ENCODE peak calls at places on chromosomes 4 and X, in seven cellular contexts. X, G, Y, R, I, U and Q are unnamed samples.

GRCh38 chr4:37847311-37847710 is 20.8 kb downstream of the PGM2 start:
- DNase-seq in X (no peak), G (no peak), Y (no peak), R (no peak), I (no peak), U (no peak), Q (no peak)

GRCh38 chr4:123984881-123985280 is 588.3 kb downstream of the SPRY1 start:
- DNase-seq in X (no peak), G (no peak), Y (no peak), R (no peak), I (no peak), U (no peak), Q (no peak)

GRCh38 chr4:126827669-126828068 is 805.1 kb upstream of the INTU start:
- DNase-seq in X (no peak), G (no peak), Y (no peak), R (no peak), I (no peak), U (no peak), Q (no peak)

GRCh38 chr4:82903737-82904136 is 3.2 kb downstream of the THAP9 start:
- DNase-seq in X (no peak), G (no peak), Y (no peak), R (no peak), I (no peak), U (no peak), Q (no peak)

GRCh38 chrX:118688935-118689334 is 38.5 kb upstream of the IL13RA1 start:
- DNase-seq in X (no peak), G (no peak), Y (no peak), R (no peak), I (no peak), U (no peak), Q (no peak)

GRCh38 chrX:78997870-78998558 is 52.8 kb downstream of the P2RY10 start:
- DNase-seq in X (no peak), G (no peak), Y (no peak), R (no peak), I (no peak), U (no peak), Q (no peak)

GRCh38 chr4:72390409-72390808 is 178.6 kb downstream of the ADAMTS3 start:
- DNase-seq in X (peak; percentile 67), G (no peak), Y (no peak), R (no peak), I (no peak), U (no peak), Q (no peak)

GRCh38 chrX:45748443-45748842 is 547.8 kb upstream of the DIPK2B start:
- DNase-seq in X (no peak), G (no peak), Y (no peak), R (no peak), I (no peak), U (no peak), Q (no peak)

GRCh38 chrX:136823175-136823574 is 42.4 kb upstream of the ARHGEF6 start:
- DNase-seq in X (peak; percentile 54), G (no peak), Y (no peak), R (no peak), I (no peak), U (no peak), Q (no peak)

GRCh38 chr4:16443504-16444088 is 217.3 kb upstream of the TAPT1 start:
- DNase-seq in X (peak; percentile 52), G (peak; percentile 26), Y (no peak), R (peak; percentile 51), I (peak; percentile 65), U (peak; percentile 41), Q (no peak)

GRCh38 chr4:155371432-155372043 is 5.2 kb downstream of the MAP9 start:
- DNase-seq in X (peak; percentile 21), G (no peak), Y (no peak), R (peak; percentile 24), I (peak; percentile 55), U (peak; percentile 47), Q (no peak)

GRCh38 chrX:8913665-8914409 is 112.7 kb upstream of the FAM9A start:
- DNase-seq in X (peak; percentile 47), G (no peak), Y (no peak), R (no peak), I (peak; percentile 65), U (peak; percentile 47), Q (no peak)

GRCh38 chr4:127747883-127748282 is 17.7 kb downstream of the SLC25A31 start:
- DNase-seq in X (no peak), G (no peak), Y (no peak), R (no peak), I (no peak), U (no peak), Q (no peak)

GRCh38 chr4:168880087-168880675 is 129.9 kb downstream of the CBR4 start:
- DNase-seq in X (peak; percentile 56), G (no peak), Y (no peak), R (no peak), I (peak; percentile 63), U (peak; percentile 56), Q (no peak)

GRCh38 chr4:56909083-56909981 is 1.6 kb downstream of the REST start:
- DNase-seq in X (peak; percentile 52), G (peak; percentile 58), Y (peak; percentile 46), R (peak; percentile 75), I (peak; percentile 76), U (peak; percentile 70), Q (no peak)

GRCh38 chr4:98352403-98352802 is 91.2 kb downstream of the RAP1GDS1 start:
- DNase-seq in X (no peak), G (no peak), Y (no peak), R (no peak), I (no peak), U (no peak), Q (no peak)

GRCh38 chr4:39514888-39515401 is 12.3 kb downstream of the UGDH start:
- DNase-seq in X (peak; percentile 66), G (no peak), Y (no peak), R (no peak), I (no peak), U (peak; percentile 48), Q (no peak)

GRCh38 chr4:54586343-54586953 is 71.3 kb upstream of the KIT start:
- DNase-seq in X (peak; percentile 70), G (no peak), Y (no peak), R (no peak), I (peak; percentile 7), U (peak; percentile 88), Q (no peak)

GRCh38 chrX:15349046-15349445 is 13.7 kb upstream of the PIGA start:
- DNase-seq in X (peak; percentile 73), G (peak; percentile 46), Y (peak; percentile 51), R (peak; percentile 75), I (peak; percentile 77), U (peak; percentile 62), Q (no peak)

DNA sequence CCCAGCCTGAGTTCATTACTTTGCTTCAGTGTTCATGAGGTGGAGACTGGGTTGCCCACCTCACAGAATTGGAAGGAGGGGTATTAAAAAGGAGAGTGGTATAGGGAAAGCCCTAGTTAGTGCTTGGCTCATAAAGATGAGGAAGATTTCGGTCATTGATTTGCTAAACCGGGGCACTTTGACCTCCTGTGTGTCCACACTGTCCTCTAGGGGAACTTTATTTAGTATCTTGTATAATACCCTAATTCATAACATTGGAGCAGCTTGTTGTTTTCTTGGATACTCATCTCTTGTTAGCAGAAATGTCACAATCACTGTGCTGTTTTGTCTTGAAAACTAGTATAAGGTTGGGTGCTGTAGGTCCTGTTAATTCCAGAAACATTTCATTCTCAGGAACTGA is 49.8 kb downstream of the GYG2 start:
- DNase-seq in X (no peak), G (no peak), Y (no peak), R (no peak), I (no peak), U (no peak), Q (no peak)
- H3K4ac ChIP-seq in X (no peak overlapping the region), G (no peak overlapping the region), Y (no peak overlapping the region), R (no peak overlapping the region), I (no peak overlapping the region), U (no peak overlapping the region), Q (no peak overlapping the region)

DNA sequence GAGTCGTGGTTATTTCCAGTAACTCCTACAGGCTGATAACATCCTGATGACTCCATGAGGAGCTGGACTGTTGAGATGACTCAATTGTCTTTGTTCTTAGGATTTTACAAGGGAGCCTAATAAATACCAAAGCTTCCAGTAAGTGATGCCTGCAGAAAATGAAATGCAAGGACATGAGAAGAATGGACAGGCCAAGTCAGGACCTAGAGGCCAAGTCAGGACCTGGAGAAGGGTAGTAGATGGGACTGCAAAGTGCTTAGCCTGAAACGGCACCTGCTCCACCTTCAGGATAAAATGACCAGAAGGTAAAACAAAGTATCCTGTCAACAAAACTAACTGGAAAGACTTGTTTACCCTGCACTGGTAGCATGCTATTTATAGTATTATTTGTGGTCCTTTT is 6.4 kb upstream of the SLC10A6 start:
- DNase-seq in X (peak; percentile 81), G (no peak), Y (no peak), R (no peak), I (peak; percentile 92), U (peak; percentile 71), Q (no peak)
- H3K4ac ChIP-seq in X (peak overlapping the region; percentile 34), G (no peak overlapping the region), Y (no peak overlapping the region), R (no peak overlapping the region), I (no peak overlapping the region), U (no peak overlapping the region), Q (no peak overlapping the region)

GRCh38 chrX:150752124-150752523 is 58.9 kb downstream of the MTMR1 start:
- DNase-seq in X (peak; percentile 19), G (no peak), Y (no peak), R (no peak), I (no peak), U (no peak), Q (no peak)
- H3K4ac ChIP-seq in X (no peak overlapping the region), G (no peak overlapping the region), Y (no peak overlapping the region), R (no peak overlapping the region), I (no peak overlapping the region), U (no peak overlapping the region), Q (no peak overlapping the region)

GRCh38 chr4:145824469-145824868 is 114.2 kb downstream of the ZNF827 start:
- DNase-seq in X (no peak), G (no peak), Y (peak; percentile 68), R (peak; percentile 86), I (no peak), U (no peak), Q (no peak)
- H3K4ac ChIP-seq in X (no peak overlapping the region), G (no peak overlapping the region), Y (no peak overlapping the region), R (no peak overlapping the region), I (no peak overlapping the region), U (no peak overlapping the region), Q (no peak overlapping the region)

DNA sequence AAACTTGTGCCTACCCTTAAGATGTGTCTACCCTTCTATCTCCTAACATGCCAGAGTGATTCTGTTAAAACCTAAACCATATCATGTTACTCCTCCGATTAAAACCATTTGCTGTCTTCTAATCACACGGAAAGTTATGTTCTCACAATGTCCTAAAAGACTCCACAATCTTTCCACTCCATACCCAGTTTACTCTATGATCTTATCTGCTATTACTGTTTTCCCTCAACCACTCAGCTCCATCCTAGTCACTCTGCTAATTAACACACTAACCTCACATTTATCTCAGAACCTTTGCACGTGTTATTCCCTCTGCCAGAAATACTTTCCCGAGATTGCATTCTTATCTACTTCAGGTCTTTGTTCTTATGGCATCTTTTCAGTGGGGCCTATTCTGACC is 47.6 kb upstream of the UPRT start:
- DNase-seq in X (no peak), G (no peak), Y (no peak), R (peak; percentile 61), I (no peak), U (no peak), Q (no peak)
- H3K4ac ChIP-seq in X (no peak overlapping the region), G (no peak overlapping the region), Y (no peak overlapping the region), R (no peak overlapping the region), I (no peak overlapping the region), U (no peak overlapping the region), Q (no peak overlapping the region)

GRCh38 chr4:19455850-19456602 is 795.7 kb upstream of the SLIT2 start:
- DNase-seq in X (no peak), G (no peak), Y (no peak), R (no peak), I (peak; percentile 67), U (no peak), Q (no peak)
- H3K4ac ChIP-seq in X (no peak overlapping the region), G (no peak overlapping the region), Y (no peak overlapping the region), R (no peak overlapping the region), I (no peak overlapping the region), U (no peak overlapping the region), Q (no peak overlapping the region)